ENCODE peak calls at places on chromosomes 4 and X, in ten cellular contexts. U is germinal center; V is Right ventricle myocardium superior; Z is SK-N-SH; O is stimulated activated naive CD4-positive, alpha-beta T cell; J is HFF-Myc; P is AG08395; G is adrenal gland; Y is T-helper 9 cell; I is amygdala. M is an unnamed sample.
A peak's percentile ranks its signal among the peaks of the same experiment; 100 is the strongest.

GRCh38 chrX:54386314-54386713 is 28.5 kb upstream of the WNK3 start:
- DNase-seq in I (no peak), Z (no peak), P (no peak), J (no peak), V (no peak), O (no peak), Y (no peak), U (no peak), G (no peak), M (peak; percentile 15)

GRCh38 chr4:67333663-67334062 is 211.6 kb downstream of the CENPC start:
- DNase-seq in P (no peak), Z (no peak), I (no peak), U (no peak), V (no peak), J (no peak), G (peak; percentile 6), Y (no peak), O (no peak), M (no peak)

GRCh38 chrX:15664487-15665444 is at the start of gene CLTRN:
- DNase-seq in Y (no peak), Z (no peak), V (no peak), J (no peak), P (no peak), O (no peak), I (no peak), U (no peak), G (no peak), M (peak; percentile 83)

GRCh38 chr4:6724461-6725111 is 8.6 kb downstream of the BLOC1S4 start:
- DNase-seq in G (peak; percentile 87), Y (no peak), I (no peak), V (no peak), Z (no peak), U (no peak), O (no peak), P (peak; percentile 45), J (no peak), M (no peak)

GRCh38 chr4:42570221-42570620 is 86.7 kb downstream of the ATP8A1 start:
- DNase-seq in G (peak; percentile 78), Z (no peak), J (no peak), I (peak; percentile 55), V (peak; percentile 83), P (no peak), O (no peak), U (no peak), Y (no peak), M (no peak)

GRCh38 chr4:73104695-73105094 is 35.2 kb upstream of the COX18 start:
- DNase-seq in Y (no peak), O (no peak), I (no peak), Z (no peak), V (no peak), U (no peak), P (no peak), G (no peak), J (no peak), M (no peak)

GRCh38 chrX:115624916-115625315 is 63.9 kb downstream of the PLS3 start:
- DNase-seq in G (no peak), V (no peak), Z (no peak), P (no peak), J (no peak), I (no peak), U (no peak), O (no peak), Y (no peak), M (peak; percentile 76)

GRCh38 chrX:136457303-136457917 is 30.3 kb upstream of the BRS3 start:
- DNase-seq in Z (no peak), P (no peak), Y (no peak), J (no peak), O (no peak), U (no peak), V (no peak), I (no peak), G (no peak), M (no peak)

GRCh38 chr4:176001171-176002006 is 64.3 kb upstream of the WDR17 start:
- DNase-seq in Y (no peak), I (peak; percentile 75), P (peak; percentile 3), O (no peak), J (no peak), V (peak; percentile 47), G (peak; percentile 20), U (peak; percentile 5), Z (peak; percentile 17), M (no peak)

GRCh38 chr4:3700736-3701135 is 65.4 kb upstream of the ADRA2C start:
- DNase-seq in V (peak; percentile 8), U (no peak), Y (no peak), P (no peak), G (no peak), Z (no peak), O (no peak), J (no peak), I (no peak), M (no peak)

GRCh38 chrX:31609130-31609529 is 537.3 kb upstream of the FTHL17 start:
- DNase-seq in Z (no peak), I (no peak), J (peak; percentile 24), G (no peak), U (no peak), P (peak; percentile 27), Y (no peak), O (no peak), V (no peak), M (peak; percentile 93)

GRCh38 chrX:105116541-105116940 is 104.0 kb downstream of the TEX13A start:
- DNase-seq in O (no peak), J (no peak), U (no peak), Y (no peak), I (no peak), P (no peak), G (no peak), V (no peak), Z (no peak), M (no peak)

GRCh38 chr4:118816538-118817177 is 19.3 kb downstream of the SEC24D start:
- DNase-seq in I (no peak), G (no peak), V (no peak), Y (no peak), J (no peak), Z (no peak), O (no peak), P (peak; percentile 27), U (no peak), M (peak; percentile 11)

GRCh38 chr4:105191621-105192210 is 45.0 kb downstream of the TET2 start:
- DNase-seq in Y (no peak), I (no peak), U (no peak), P (no peak), V (no peak), G (no peak), O (no peak), J (no peak), Z (no peak), M (peak; percentile 67)

GRCh38 chr4:151325320-151326246 is at the start of gene SH3D19:
- DNase-seq in P (peak; percentile 58), J (no peak), I (peak; percentile 50), O (no peak), Z (peak; percentile 88), G (peak; percentile 69), V (peak; percentile 84), Y (no peak), U (no peak), M (peak; percentile 69)

GRCh38 chr4:115711575-115711974 is 598.2 kb upstream of the NDST4 start:
- DNase-seq in Y (no peak), V (no peak), I (no peak), U (no peak), J (no peak), G (no peak), Z (no peak), O (no peak), P (no peak), M (no peak)

GRCh38 chr4:3792813-3793212 is 26.6 kb downstream of the ADRA2C start:
- DNase-seq in P (no peak), G (no peak), Y (no peak), Z (peak; percentile 72), U (no peak), V (no peak), O (no peak), I (no peak), J (no peak), M (no peak)

M was measured in bronchial epithelial cell.